ENCODE peak calls at places on chromosomes 3 and 15, in ten cellular contexts. T is stomach; N is anterior cingulate cortex; E is NCI-H2171; Y is non-pigmented ciliary epithelial cell; H is T-helper 2 cell; P is amniotic stem cell; R is activated naive CD8-positive, alpha-beta T cell treated with anti-CD3 and anti-CD28 coated beads, Interleukin-2, amount 50 U/mL, for 24 hours; S is MCF 10A; J is GM20000. L is an unnamed sample.

GRCh38 chr15:57504599-57504940 is 87.1 kb upstream of the MYZAP start:
- DNase-seq in T (no peak), N (no peak), E (no peak), Y (no peak), H (no peak), P (no peak), R (no peak), S (no peak), J (no peak), L (no peak)

GRCh38 chr3:43690400-43691119 is at the start of gene ABHD5:
- DNase-seq in T (peak), N (peak), E (peak), Y (peak), H (peak), P (peak), R (peak), S (peak), J (peak), L (peak)

GRCh38 chr15:74779162-74779648 is 2.7 kb upstream of the CSK start:
- DNase-seq in T (no peak), N (no peak), E (no peak), Y (no peak), H (no peak), P (no peak), R (no peak), S (no peak), J (no peak), L (no peak)

GRCh38 chr15:42891569-42891968 is 29.0 kb downstream of the TTBK2 start:
- DNase-seq in T (no peak), N (no peak), E (no peak), Y (no peak), H (no peak), P (no peak), R (no peak), S (no peak), J (no peak), L (no peak)

GRCh38 chr3:29581311-29581710 is 300.4 kb downstream of the RBMS3 start:
- DNase-seq in T (no peak), N (no peak), E (no peak), Y (no peak), H (no peak), P (no peak), R (no peak), S (no peak), J (no peak), L (no peak)

GRCh38 chr3:186461141-186461540 is 83.0 kb downstream of the CRYGS start:
- DNase-seq in T (no peak), N (no peak), E (no peak), Y (peak), H (no peak), P (no peak), R (no peak), S (peak), J (no peak), L (no peak)

GRCh38 chr15:54206586-54207321 is 228.5 kb downstream of the UNC13C start:
- DNase-seq in T (no peak), N (no peak), E (no peak), Y (no peak), H (no peak), P (no peak), R (no peak), S (no peak), J (no peak), L (no peak)

GRCh38 chr3:190183121-190183520 is 62.4 kb upstream of the P3H2 start:
- DNase-seq in T (no peak), N (peak), E (no peak), Y (peak), H (no peak), P (no peak), R (no peak), S (peak), J (peak), L (peak)

GRCh38 chr3:165192610-165193192 is 3.5 kb downstream of the SLITRK3 start:
- DNase-seq in T (no peak), N (no peak), E (no peak), Y (no peak), H (no peak), P (no peak), R (no peak), S (no peak), J (no peak), L (peak)

GRCh38 chr15:99651023-99651807 is 82.0 kb downstream of the LYSMD4 start:
- DNase-seq in T (no peak), N (no peak), E (no peak), Y (no peak), H (no peak), P (peak), R (no peak), S (peak), J (no peak), L (no peak)

GRCh38 chr15:79099692-79100091 is 9.1 kb upstream of the RASGRF1 start:
- DNase-seq in T (no peak), N (no peak), E (no peak), Y (no peak), H (no peak), P (no peak), R (no peak), S (no peak), J (no peak), L (no peak)

GRCh38 chr15:63022663-63023062 is 19.9 kb upstream of the TPM1 start:
- DNase-seq in T (no peak), N (no peak), E (no peak), Y (no peak), H (no peak), P (no peak), R (no peak), S (no peak), J (no peak), L (no peak)

GRCh38 chr3:32004111-32004790 is 22.7 kb downstream of the ZNF860 start:
- DNase-seq in T (no peak), N (no peak), E (peak), Y (no peak), H (no peak), P (no peak), R (no peak), S (peak), J (no peak), L (peak)

GRCh38 chr3:152922554-152922953 is 87.6 kb downstream of the P2RY1 start:
- DNase-seq in T (no peak), N (no peak), E (no peak), Y (no peak), H (no peak), P (no peak), R (no peak), S (no peak), J (no peak), L (no peak)

GRCh38 chr3:184767377-184767776 is 44.6 kb upstream of the VPS8 start:
- DNase-seq in T (no peak), N (no peak), E (no peak), Y (no peak), H (no peak), P (no peak), R (no peak), S (no peak), J (no peak), L (no peak)

GRCh38 chr3:57169106-57169505 is 4.0 kb upstream of the IL17RD start:
- DNase-seq in T (no peak), N (no peak), E (no peak), Y (no peak), H (no peak), P (no peak), R (no peak), S (no peak), J (no peak), L (no peak)

GRCh38 chr3:112735927-112736326 is 95.0 kb upstream of the CCDC80 start:
- DNase-seq in T (no peak), N (no peak), E (peak), Y (no peak), H (peak), P (no peak), R (no peak), S (no peak), J (no peak), L (no peak)

GRCh38 chr3:138594150-138594934 is at the start of gene CEP70:
- DNase-seq in T (peak), N (no peak), E (no peak), Y (peak), H (peak), P (no peak), R (peak), S (peak), J (peak), L (peak)

GRCh38 chr15:23422946-23423708 is 23.9 kb downstream of the GOLGA6L2 start:
- DNase-seq in T (no peak), N (no peak), E (no peak), Y (no peak), H (no peak), P (no peak), R (no peak), S (peak), J (no peak), L (no peak)

GRCh38 chr15:75591655-75592364 is 12.7 kb upstream of the PTPN9 start:
- DNase-seq in T (no peak), N (no peak), E (no peak), Y (no peak), H (no peak), P (no peak), R (no peak), S (no peak), J (no peak), L (no peak)

GRCh38 chr15:41411441-41411840 is 5.5 kb upstream of the RTF1 start:
- DNase-seq in T (no peak), N (no peak), E (no peak), Y (no peak), H (no peak), P (no peak), R (no peak), S (no peak), J (no peak), L (no peak)

GRCh38 chr15:84872009-84872900 is 12.2 kb upstream of the SLC28A1 start:
- DNase-seq in T (no peak), N (no peak), E (no peak), Y (no peak), H (no peak), P (no peak), R (no peak), S (no peak), J (no peak), L (no peak)

GRCh38 chr15:51312754-51313390 is 25.5 kb downstream of the CYP19A1 start:
- DNase-seq in T (no peak), N (no peak), E (no peak), Y (no peak), H (no peak), P (no peak), R (no peak), S (peak), J (no peak), L (no peak)

GRCh38 chr3:47578691-47579632 is at the start of gene CSPG5:
- DNase-seq in T (no peak), N (peak), E (no peak), Y (no peak), H (peak), P (no peak), R (peak), S (no peak), J (peak), L (peak)

GRCh38 chr3:134252766-134253165 is 2.1 kb upstream of the RYK start:
- DNase-seq in T (no peak), N (no peak), E (no peak), Y (no peak), H (no peak), P (no peak), R (no peak), S (no peak), J (no peak), L (no peak)

GRCh38 chr3:52238193-52238760 is 681 bp downstream of the TWF2 start:
- DNase-seq in T (no peak), N (no peak), E (no peak), Y (no peak), H (no peak), P (no peak), R (no peak), S (no peak), J (no peak), L (no peak)

GRCh38 chr3:23944007-23944760 is 902 bp upstream of the NR1D2 start:
- DNase-seq in T (no peak), N (no peak), E (no peak), Y (no peak), H (no peak), P (no peak), R (no peak), S (no peak), J (no peak), L (no peak)

GRCh38 chr3:33664195-33664594 is 53.9 kb downstream of the CLASP2 start:
- DNase-seq in T (no peak), N (no peak), E (no peak), Y (peak), H (no peak), P (no peak), R (no peak), S (peak), J (peak), L (no peak)

GRCh38 chr3:186464424-186465093 is 79.6 kb downstream of the CRYGS start:
- DNase-seq in T (no peak), N (no peak), E (no peak), Y (no peak), H (peak), P (no peak), R (no peak), S (no peak), J (no peak), L (no peak)

GRCh38 chr3:41053220-41053619 is 146.1 kb upstream of the CTNNB1 start:
- DNase-seq in T (no peak), N (no peak), E (no peak), Y (no peak), H (no peak), P (no peak), R (peak), S (no peak), J (no peak), L (no peak)

GRCh38 chr15:25134546-25134945 is 179.8 kb downstream of the SNRPN start:
- DNase-seq in T (no peak), N (no peak), E (no peak), Y (no peak), H (no peak), P (no peak), R (no peak), S (no peak), J (no peak), L (no peak)

GRCh38 chr3:53195602-53196574 is 34.9 kb downstream of the PRKCD start:
- DNase-seq in T (peak), N (no peak), E (no peak), Y (no peak), H (peak), P (no peak), R (peak), S (peak), J (peak), L (peak)

GRCh38 chr3:120173056-120173675 is 78.9 kb upstream of the GSK3B start:
- DNase-seq in T (no peak), N (no peak), E (no peak), Y (no peak), H (no peak), P (no peak), R (no peak), S (no peak), J (no peak), L (no peak)

GRCh38 chr15:71261934-71262333 is 146.7 kb downstream of the THSD4 start:
- DNase-seq in T (no peak), N (no peak), E (no peak), Y (no peak), H (no peak), P (no peak), R (no peak), S (no peak), J (no peak), L (no peak)